ENCODE peak calls at places on chromosomes 1 and 21, in six cellular contexts. K is IMR-90, Y is neuronal stem cell, L is mesenchymal stem cell, H is mesendoderm, P is H1. F is an unnamed sample. For H3K36me3 and H3K79me1, the result is how much of the 10 kb centered on the place peaks cover.

GRCh38 chr1:74995848-74996247 is 138.3 kb upstream of the LHX8 start:
- DNase-seq in P (no peak), L (no peak), Y (no peak), K (no peak), H (peak), F (no peak)

GRCh38 chr1:84300501-84300900 is 1.0 kb upstream of the SAMD13 start:
- DNase-seq in L (no peak), H (no peak), K (no peak), P (no peak), Y (no peak), F (no peak)

GRCh38 chr1:108828074-108828961 is 28.6 kb downstream of the AKNAD1 start:
- DNase-seq in H (peak), Y (peak), P (peak), L (peak), K (peak), F (peak)

GRCh38 chr1:66570196-66570595 is 36.2 kb downstream of the SGIP1 start:
- DNase-seq in P (no peak), H (no peak), L (no peak), K (no peak), Y (no peak), F (no peak)

GRCh38 chr21:38092033-38092432 is 164.8 kb upstream of the KCNJ15 start:
- DNase-seq in H (no peak), P (no peak), L (no peak), Y (no peak), K (no peak), F (no peak)

GRCh38 chr1:234619071-234619480 is 9.1 kb upstream of the IRF2BP2 start:
- DNase-seq in H (no peak), P (no peak), L (no peak), K (peak), Y (no peak), F (no peak)

GRCh38 chr1:115762792-115763191 is 5.7 kb downstream of the CASQ2 start:
- DNase-seq in P (no peak), H (no peak), K (no peak), Y (no peak), L (no peak), F (no peak)

GRCh38 chr1:104264506-104264905 is 514.8 kb downstream of the AMY1C start:
- DNase-seq in H (no peak), L (peak), P (no peak), K (no peak), Y (no peak), F (no peak)

GRCh38 chr1:209387969-209388329 is 195.6 kb upstream of the CAMK1G start:
- DNase-seq in L (no peak), H (peak), K (peak), P (no peak), Y (no peak), F (no peak)

GRCh38 chr21:15058718-15059316 is 6.0 kb downstream of the NRIP1 start:
- DNase-seq in P (no peak), L (peak), H (peak), K (peak), Y (no peak), F (no peak)

GRCh38 chr1:2498648-2499047 is 22.6 kb downstream of the PLCH2 start:
- DNase-seq in K (no peak), P (no peak), L (no peak), Y (no peak), H (no peak), F (no peak)

GRCh38 chr21:18041012-18041411 is 203.6 kb upstream of the CHODL start:
- DNase-seq in K (no peak), L (peak), P (no peak), Y (no peak), H (peak), F (peak)

GRCh38 chr1:55868026-55868425 is 652.9 kb upstream of the USP24 start:
- DNase-seq in H (no peak), K (peak), Y (no peak), L (peak), P (no peak), F (no peak)

GRCh38 chr1:212488436-212489283 is 55.9 kb downstream of the NENF start:
- DNase-seq in P (no peak), L (peak), K (peak), Y (no peak), H (peak), F (peak)

GRCh38 chr1:234933031-234933430 is 195.6 kb downstream of the TOMM20 start:
- DNase-seq in K (no peak), H (no peak), P (no peak), Y (no peak), L (no peak), F (peak)

GRCh38 chr1:154595621-154596020 is 12.4 kb downstream of the ADAR start:
- DNase-seq in H (no peak), K (peak), Y (no peak), P (no peak), L (peak), F (no peak)

GRCh38 chr1:154603317-154603716 is 4.7 kb downstream of the ADAR start:
- DNase-seq in K (no peak), P (no peak), H (no peak), Y (no peak), L (no peak), F (no peak)

GRCh38 chr1:154599658-154600057 is 8.3 kb downstream of the ADAR start:
- DNase-seq in L (peak), Y (no peak), H (peak), P (no peak), K (peak), F (no peak)

GRCh38 chr1:154594811-154595210 is 13.2 kb downstream of the ADAR start:
- DNase-seq in P (no peak), Y (no peak), K (no peak), L (no peak), H (no peak), F (no peak)

GRCh38 chr1:154598871-154599635 is 8.9 kb downstream of the ADAR start:
- DNase-seq in H (peak), K (peak), P (no peak), L (peak), Y (no peak), F (no peak)
- H3K36me3 ChIP-seq in H (under half), K (half or more), P (under half), L (half or more), Y (half or more), F (under half)

GRCh38 chr1:116910379-116911165 is 856 bp downstream of the PTGFRN start:
- DNase-seq in K (no peak), H (peak), Y (no peak), P (peak), L (peak), F (peak)
- H3K79me1 ChIP-seq in K (under half), H (under half), Y (under half), P (under half), L (under half), F (under half)

DNA sequence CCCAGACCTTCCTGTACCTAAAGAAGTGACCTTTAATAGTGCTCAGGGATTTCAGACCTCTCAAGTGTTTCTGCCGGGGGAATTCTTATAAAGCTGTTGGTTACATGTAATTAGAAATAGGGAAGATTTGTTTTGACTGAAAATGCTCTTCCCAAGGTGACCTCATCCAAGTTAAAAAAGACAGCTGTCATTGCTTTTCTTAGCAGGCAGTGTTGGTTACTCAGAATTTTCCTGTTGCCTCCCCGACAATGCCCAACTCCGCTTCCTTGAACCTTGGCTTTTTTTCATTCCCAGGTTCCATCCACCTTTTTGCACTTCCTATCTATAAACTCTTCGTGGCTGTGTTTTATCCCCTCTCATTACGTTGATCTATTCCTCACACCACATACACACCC is 807 bp upstream of the DPH5 start:
- DNase-seq in Y (no peak), L (no peak), H (no peak), P (no peak), K (no peak), F (no peak)
- H4K8ac ChIP-seq in Y (no peak), L (no peak), H (no peak), P (no peak), K (peak), F (peak)

GRCh38 chr1:13781907-13782633 is 82.1 kb downstream of the PRDM2 start:
- DNase-seq in K (peak), Y (no peak), L (peak), P (peak), H (no peak), F (peak)

GRCh38 chr1:13780780-13781179 is 80.8 kb downstream of the PRDM2 start:
- DNase-seq in Y (no peak), H (no peak), L (no peak), P (no peak), K (no peak), F (no peak)

GRCh38 chr1:13781228-13781627 is 81.2 kb downstream of the PRDM2 start:
- DNase-seq in Y (no peak), L (no peak), H (no peak), K (no peak), P (no peak), F (no peak)

GRCh38 chr1:13783551-13783950 is 83.6 kb downstream of the PRDM2 start:
- DNase-seq in L (peak), H (peak), P (no peak), Y (no peak), K (peak), F (peak)

GRCh38 chr1:13782634-13782995 is 82.6 kb downstream of the PRDM2 start:
- DNase-seq in Y (no peak), H (no peak), L (no peak), P (no peak), K (no peak), F (no peak)
- H3K36me3 ChIP-seq in Y (half or more), H (under half), L (half or more), P (under half), K (under half), F (under half)

DNA sequence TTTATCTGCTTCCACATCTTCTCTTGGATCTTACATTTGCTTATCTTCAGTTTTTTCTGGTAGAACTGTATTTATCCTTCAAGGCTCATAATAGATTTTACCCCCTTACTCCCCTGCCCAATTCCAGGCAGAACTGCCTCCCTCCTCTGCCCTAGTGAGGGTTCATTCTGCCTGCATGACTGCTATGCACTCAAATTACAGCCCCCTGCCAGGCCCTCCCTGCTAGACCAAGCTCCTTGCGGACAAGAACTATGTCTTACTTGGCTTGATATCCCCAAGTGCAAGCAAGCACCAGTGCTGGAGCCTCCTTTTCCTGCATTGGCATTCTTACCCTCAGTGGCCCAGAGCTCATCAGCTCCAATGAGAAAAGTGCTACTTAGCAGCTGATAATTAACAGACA is 18.1 kb downstream of the MAPKAPK2 start:
- DNase-seq in H (peak), L (no peak), K (no peak), P (no peak), Y (no peak), F (no peak)
- H3K79me1 ChIP-seq in H (under half), L (under half), K (under half), P (under half), Y (under half), F (under half)

F was measured in trophoblast cell.